ENCODE peak calls at places on chromosome 10, in seven cellular contexts. C, R, N, L, X, I and P are unnamed samples.

GRCh38 chr10:4281207-4281825 is 496.3 kb upstream of the KLF6 start:
- DNase-seq in C (no peak), R (no peak), N (no peak), L (no peak), X (no peak), I (no peak), P (no peak)

GRCh38 chr10:28810062-28810870 is 132.9 kb downstream of the BAMBI start:
- DNase-seq in C (no peak), R (no peak), N (no peak), L (no peak), X (no peak), I (no peak), P (no peak)

GRCh38 chr10:86053675-86054074 is 312.9 kb downstream of the GRID1 start:
- DNase-seq in C (no peak), R (no peak), N (no peak), L (no peak), X (no peak), I (no peak), P (no peak)

GRCh38 chr10:6650580-6650979 is 70.5 kb upstream of the PRKCQ start:
- DNase-seq in C (no peak), R (no peak), N (no peak), L (no peak), X (no peak), I (no peak), P (no peak)

GRCh38 chr10:80070068-80070467 is 8.4 kb upstream of the TMEM254 start:
- DNase-seq in C (no peak), R (no peak), N (no peak), L (no peak), X (no peak), I (no peak), P (no peak)

GRCh38 chr10:129464251-129464650 is 2.8 kb upstream of the MGMT start:
- DNase-seq in C (no peak), R (no peak), N (no peak), L (no peak), X (no peak), I (no peak), P (no peak)

GRCh38 chr10:89502556-89502955 is 32.8 kb downstream of the SLC16A12 start:
- DNase-seq in C (no peak), R (no peak), N (no peak), L (no peak), X (no peak), I (no peak), P (no peak)

GRCh38 chr10:120381924-120382323 is 75.1 kb upstream of the PLPP4 start:
- DNase-seq in C (no peak), R (no peak), N (no peak), L (no peak), X (no peak), I (no peak), P (no peak)

GRCh38 chr10:89115876-89116627 is 91.1 kb downstream of the CH25H start:
- DNase-seq in C (no peak), R (no peak), N (no peak), L (no peak), X (no peak), I (no peak), P (no peak)

GRCh38 chr10:101216207-101216607 is 13.1 kb downstream of the LBX1 start:
- DNase-seq in C (no peak), R (no peak), N (no peak), L (no peak), X (no peak), I (no peak), P (no peak)

GRCh38 chr10:124066744-124067714 is 26.4 kb downstream of the CHST15 start:
- DNase-seq in C (no peak), R (no peak), N (no peak), L (no peak), X (peak; percentile 72), I (no peak), P (no peak)

GRCh38 chr10:55628260-55628701 is 732.8 kb downstream of the ZWINT start:
- DNase-seq in C (no peak), R (no peak), N (no peak), L (peak; percentile 38), X (no peak), I (no peak), P (no peak)

GRCh38 chr10:86654411-86655172 is at the start of gene OPN4:
- DNase-seq in C (no peak), R (no peak), N (no peak), L (no peak), X (no peak), I (no peak), P (no peak)

GRCh38 chr10:86364551-86365345 is 1.8 kb downstream of the GRID1 start:
- DNase-seq in C (no peak), R (no peak), N (no peak), L (no peak), X (no peak), I (peak; percentile 17), P (no peak)

GRCh38 chr10:19021162-19021561 is 27.4 kb upstream of the MALRD1 start:
- DNase-seq in C (no peak), R (no peak), N (no peak), L (no peak), X (no peak), I (no peak), P (no peak)

GRCh38 chr10:7513455-7513854 is 102.6 kb upstream of the SFMBT2 start:
- DNase-seq in C (no peak), R (no peak), N (no peak), L (no peak), X (no peak), I (no peak), P (no peak)

GRCh38 chr10:11742009-11742778 is at the start of gene ECHDC3:
- DNase-seq in C (peak; percentile 73), R (peak; percentile 12), N (no peak), L (peak; percentile 73), X (no peak), I (peak; percentile 71), P (peak; percentile 56)

GRCh38 chr10:4120454-4120853 is 335.4 kb upstream of the KLF6 start:
- DNase-seq in C (peak; percentile 22), R (no peak), N (no peak), L (no peak), X (no peak), I (peak; percentile 34), P (no peak)

GRCh38 chr10:120131183-120131582 is 238.7 kb downstream of the SEC23IP start:
- DNase-seq in C (no peak), R (no peak), N (no peak), L (no peak), X (peak; percentile 3), I (no peak), P (no peak)

GRCh38 chr10:44206127-44206818 is 178.6 kb downstream of the CXCL12 start:
- DNase-seq in C (no peak), R (no peak), N (no peak), L (no peak), X (no peak), I (no peak), P (no peak)

GRCh38 chr10:25600651-25601050 is 333.4 kb upstream of the MYO3A start:
- DNase-seq in C (no peak), R (no peak), N (no peak), L (no peak), X (no peak), I (no peak), P (no peak)

GRCh38 chr10:132514841-132515521 is 22.6 kb upstream of the INPP5A start:
- DNase-seq in C (peak; percentile 52), R (no peak), N (no peak), L (peak; percentile 13), X (no peak), I (peak; percentile 21), P (no peak)

GRCh38 chr10:5590816-5591215 is 66.1 kb downstream of the CALML3 start:
- DNase-seq in C (no peak), R (no peak), N (no peak), L (no peak), X (no peak), I (no peak), P (no peak)

DNA sequence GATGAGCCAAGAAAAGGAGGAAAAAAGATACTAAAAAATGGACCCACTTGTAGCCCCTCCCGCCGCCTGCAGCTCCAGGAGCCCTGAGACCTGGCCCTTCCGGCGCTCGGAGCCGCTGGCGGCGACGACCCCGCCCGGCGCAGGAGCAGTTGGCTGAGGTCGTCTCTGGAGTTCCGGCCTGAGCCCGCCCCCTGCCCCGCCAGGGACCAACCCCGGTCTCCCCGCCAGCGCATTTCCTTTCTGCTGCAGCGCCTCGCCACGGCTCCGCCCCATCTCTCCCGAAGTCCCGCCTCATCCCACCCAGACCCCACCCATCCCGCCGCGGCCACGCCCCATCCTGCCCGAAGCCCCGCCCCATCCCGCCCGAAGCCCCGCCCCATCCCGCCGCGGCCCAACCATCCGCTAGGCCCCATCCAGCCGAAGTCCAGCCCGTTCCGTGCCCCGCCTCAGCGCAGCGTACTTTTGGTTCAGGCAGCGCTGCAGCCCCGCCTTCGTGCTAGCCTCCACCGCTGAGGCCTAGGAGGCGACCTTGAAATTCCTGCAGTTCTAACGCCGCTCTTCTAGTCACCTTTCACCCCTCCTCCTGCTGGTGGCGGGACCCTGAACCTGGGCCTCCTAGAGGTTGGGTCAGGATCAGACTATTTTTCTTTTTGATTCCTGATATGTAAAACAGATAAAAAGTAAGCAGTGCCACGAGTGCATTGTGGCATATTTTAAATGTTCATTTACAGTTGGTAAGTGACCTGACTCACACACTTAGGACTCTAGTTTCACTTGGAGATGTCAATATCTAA is at the start of gene STN1:
- DNase-seq in C (peak; percentile 98), R (peak; percentile 80), N (peak; percentile 76), L (peak; percentile 97), X (peak; percentile 97), I (peak; percentile 99), P (peak; percentile 94)
- TF ChIP-seq CTCF in C (no peak), R (no peak), N (no peak), L (peak; percentile 10), X (peak; percentile 54), I (peak; percentile 24), P (no peak)

DNA sequence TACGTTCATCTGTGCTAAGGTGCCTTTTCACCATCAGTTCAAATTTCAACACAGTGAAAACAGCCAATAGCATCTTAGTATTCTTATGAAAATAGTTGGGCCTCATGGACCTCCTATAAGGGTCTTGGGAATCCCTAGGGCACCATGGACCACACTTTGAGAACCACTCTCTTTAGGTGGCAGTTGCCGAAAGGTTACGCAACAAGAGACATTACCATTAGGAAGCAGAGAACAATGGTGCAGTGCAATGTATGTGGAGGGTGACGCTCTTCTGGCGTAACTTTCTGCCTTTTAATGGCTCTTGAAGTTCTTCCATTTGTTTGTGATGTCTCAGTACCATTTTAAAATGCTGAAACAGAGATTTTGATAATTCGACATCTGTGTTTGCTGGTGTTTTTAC is 131.1 kb downstream of the CNNM2 start:
- DNase-seq in C (no peak), R (no peak), N (no peak), L (no peak), X (no peak), I (no peak), P (no peak)
- H3K4me1 ChIP-seq in C (no peaks in the 10 kb centered on the region), R (no peaks in the 10 kb centered on the region), N (no peaks in the 10 kb centered on the region), L (peaks cover 20% of the 10 kb centered on the region), X (no peaks in the 10 kb centered on the region), I (no peaks in the 10 kb centered on the region), P (peaks cover 13% of the 10 kb centered on the region)

DNA sequence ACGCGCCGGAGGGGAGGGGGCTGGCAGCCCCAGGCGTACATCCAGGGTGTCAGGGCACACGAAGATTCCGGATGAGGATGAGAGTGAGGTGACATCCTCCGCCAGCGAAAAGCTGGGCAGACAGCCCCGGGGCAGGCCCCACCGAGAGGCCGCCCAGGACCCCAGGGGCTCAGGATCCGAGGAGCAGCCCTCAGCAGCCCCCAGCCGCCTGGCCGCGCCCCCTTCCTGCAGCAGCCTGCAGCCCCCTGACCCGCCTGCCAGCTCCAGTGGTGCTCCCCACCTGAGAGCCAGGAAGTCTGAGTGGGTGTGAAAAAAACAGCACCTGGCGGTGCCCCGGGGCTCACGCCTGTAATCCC is 3.2 kb downstream of the GJD4 start:
- DNase-seq in C (no peak), R (no peak), N (no peak), L (no peak), X (no peak), I (no peak), P (no peak)
- H3K4me3 ChIP-seq in C (no peak overlapping the region), R (peak overlapping the region; percentile 26), N (no peak overlapping the region), L (peak overlapping the region; percentile 50), X (no peak overlapping the region), I (peak overlapping the region; percentile 36), P (peak overlapping the region; percentile 37)

GRCh38 chr10:73772280-73773151 is 9.3 kb upstream of the CHCHD1 start:
- DNase-seq in C (peak; percentile 87), R (peak; percentile 37), N (no peak), L (peak; percentile 80), X (peak; percentile 82), I (peak; percentile 86), P (peak; percentile 84)
- TF ChIP-seq CTCF in C (no peak), R (peak; percentile 24), N (peak; percentile 42), L (no peak), X (peak; percentile 45), I (peak; percentile 25), P (no peak)